ENCODE peak calls at places on chromosomes 1 and 21, in eight cellular contexts. S, N, D, K, I, G, E and H are unnamed samples.

GRCh38 chr1:51686450-51686849 is 69.6 kb downstream of the OSBPL9 start:
- DNase-seq in K (peak; percentile 21), D (no peak), N (no peak), I (no peak), S (no peak), E (no peak), G (no peak), H (no peak)

GRCh38 chr1:39450956-39451601 is 40.4 kb upstream of the BMP8A start:
- DNase-seq in N (peak; percentile 71), I (no peak), D (no peak), E (peak; percentile 68), G (peak; percentile 36), K (no peak), S (no peak), H (no peak)

GRCh38 chr1:167543566-167543965 is 10.0 kb downstream of the CREG1 start:
- DNase-seq in E (no peak), I (no peak), S (no peak), K (no peak), D (no peak), N (no peak), G (no peak), H (no peak)

GRCh38 chr1:98903261-98903660 is 101.4 kb downstream of the PLPPR5 start:
- DNase-seq in G (peak; percentile 86), E (peak; percentile 92), S (no peak), K (no peak), D (no peak), N (peak; percentile 88), I (no peak), H (no peak)

GRCh38 chr1:32962248-32962896 is 2.2 kb downstream of the RNF19B start:
- DNase-seq in K (no peak), I (peak; percentile 15), G (no peak), D (no peak), E (peak; percentile 26), S (no peak), N (peak; percentile 21), H (no peak)

GRCh38 chr1:3702990-3703728 is 49.1 kb upstream of the CCDC27 start:
- DNase-seq in N (no peak), G (peak; percentile 28), K (no peak), E (peak; percentile 54), S (no peak), D (no peak), I (no peak), H (no peak)

GRCh38 chr1:1124786-1125642 is 9.1 kb upstream of the C1orf159 start:
- DNase-seq in I (no peak), D (no peak), E (no peak), K (no peak), S (no peak), G (no peak), N (no peak), H (no peak)

GRCh38 chr1:209241481-209241880 is 342.0 kb upstream of the CAMK1G start:
- DNase-seq in K (no peak), D (no peak), S (no peak), G (no peak), N (no peak), I (no peak), E (peak; percentile 7), H (no peak)

GRCh38 chr21:35102488-35103407 is 53.6 kb upstream of the RUNX1 start:
- DNase-seq in I (peak; percentile 53), G (no peak), N (no peak), S (no peak), D (no peak), K (peak; percentile 56), E (no peak), H (peak; percentile 40)

GRCh38 chr1:23720256-23720995 is 22.8 kb upstream of the ELOA start:
- DNase-seq in I (no peak), G (peak; percentile 16), S (no peak), E (no peak), K (peak; percentile 31), N (no peak), D (peak; percentile 58), H (no peak)

GRCh38 chr1:100730130-100730529 is 10.6 kb downstream of the VCAM1 start:
- DNase-seq in N (no peak), D (no peak), I (no peak), G (peak; percentile 15), K (no peak), S (no peak), E (peak; percentile 74), H (no peak)

GRCh38 chr1:174289644-174290310 is 130.5 kb downstream of the RABGAP1L start:
- DNase-seq in S (no peak), I (no peak), G (no peak), N (no peak), D (no peak), E (no peak), K (no peak), H (no peak)

GRCh38 chr1:162552684-162553252 is 8.8 kb upstream of the UAP1 start:
- DNase-seq in N (no peak), K (no peak), S (no peak), D (no peak), E (no peak), G (no peak), I (no peak), H (no peak)

GRCh38 chr1:89728381-89728780 is 92.5 kb upstream of the LRRC8D start:
- DNase-seq in N (no peak), D (no peak), E (no peak), S (no peak), K (no peak), G (no peak), I (no peak), H (no peak)

GRCh38 chr1:104671684-104672353 is 922.1 kb downstream of the AMY1C start:
- DNase-seq in S (no peak), N (no peak), K (no peak), I (no peak), E (no peak), D (no peak), G (no peak), H (no peak)

GRCh38 chr1:221998186-221998612 is 256.3 kb upstream of the DUSP10 start:
- DNase-seq in D (no peak), N (no peak), I (no peak), G (no peak), S (no peak), E (peak; percentile 10), K (no peak), H (no peak)

GRCh38 chr1:110454328-110454727 is 3.4 kb downstream of the PROK1 start:
- DNase-seq in N (no peak), S (no peak), D (no peak), G (no peak), K (no peak), E (no peak), I (no peak), H (no peak)

GRCh38 chr1:89274431-89274857 is 1.8 kb upstream of the GBP5 start:
- DNase-seq in G (peak; percentile 89), S (no peak), D (no peak), E (peak; percentile 93), I (no peak), K (no peak), N (peak; percentile 53), H (no peak)

GRCh38 chr1:230509281-230509977 is 83.3 kb upstream of the PGBD5 start:
- DNase-seq in K (no peak), D (no peak), G (peak; percentile 57), E (peak; percentile 73), N (no peak), S (no peak), I (no peak), H (no peak)

GRCh38 chr1:57102957-57103356 is 137.1 kb upstream of the C8B start:
- DNase-seq in D (no peak), N (no peak), I (no peak), S (no peak), K (no peak), E (no peak), G (no peak), H (no peak)

GRCh38 chr1:36149973-36150295 is 648 bp upstream of the TRAPPC3 start:
- DNase-seq in K (no peak), D (peak; percentile 60), E (no peak), G (no peak), I (no peak), N (no peak), S (no peak), H (no peak)

GRCh38 chr21:25385912-25386474 is 221.3 kb downstream of the MRPL39 start:
- DNase-seq in D (no peak), N (peak; percentile 62), S (peak; percentile 31), E (peak; percentile 80), I (peak; percentile 38), K (no peak), G (peak; percentile 39), H (no peak)

GRCh38 chr1:44553771-44554170 is 120.5 kb downstream of the TMEM53 start:
- DNase-seq in S (no peak), G (peak; percentile 51), D (no peak), N (no peak), K (no peak), I (no peak), E (peak; percentile 60), H (no peak)

GRCh38 chr1:54499097-54500029 is 48.7 kb upstream of the ACOT11 start:
- DNase-seq in D (peak; percentile 59), I (peak; percentile 41), N (peak; percentile 50), K (peak; percentile 38), S (peak; percentile 33), G (no peak), E (peak; percentile 65), H (peak; percentile 7)

GRCh38 chr1:226635456-226635941 is 86.9 kb downstream of the STUM start:
- DNase-seq in D (peak; percentile 68), G (no peak), N (no peak), I (no peak), S (no peak), E (no peak), K (peak; percentile 70), H (no peak)

GRCh38 chr1:184118051-184118450 is 66.5 kb downstream of the TSEN15 start:
- DNase-seq in S (no peak), N (no peak), K (no peak), D (no peak), E (peak; percentile 89), G (peak; percentile 87), I (no peak), H (no peak)

GRCh38 chr1:111754964-111755320 is 759 bp upstream of the DDX20 start:
- DNase-seq in I (no peak), S (peak; percentile 38), K (peak; percentile 43), G (peak; percentile 74), N (peak; percentile 48), E (peak; percentile 74), D (no peak), H (peak; percentile 59)

GRCh38 chr1:226204198-226204597 is 17.7 kb upstream of the ACBD3 start:
- DNase-seq in N (no peak), D (no peak), G (no peak), S (no peak), K (no peak), E (no peak), I (no peak), H (no peak)

GRCh38 chr1:37471345-37472231 is 2.8 kb upstream of the ZC3H12A start:
- DNase-seq in E (peak; percentile 95), D (no peak), K (no peak), S (no peak), I (no peak), N (peak; percentile 87), G (peak; percentile 79), H (peak; percentile 53)

GRCh38 chr1:35646043-35646442 is 4.7 kb upstream of the PSMB2 start:
- DNase-seq in S (no peak), N (no peak), G (no peak), K (no peak), I (no peak), E (peak; percentile 23), D (no peak), H (no peak)

GRCh38 chr1:245310605-245311531 is 156.1 kb downstream of the KIF26B start:
- DNase-seq in I (no peak), E (peak; percentile 24), S (no peak), N (no peak), K (no peak), D (no peak), G (no peak), H (peak; percentile 11)

GRCh38 chr1:246107516-246108277 is 399.4 kb downstream of the SMYD3 start:
- DNase-seq in G (no peak), I (no peak), E (peak; percentile 17), K (no peak), D (no peak), S (no peak), N (peak; percentile 61), H (no peak)

GRCh38 chr1:151993734-151994496 is at the start of gene S100A10:
- DNase-seq in I (peak; percentile 76), N (peak; percentile 81), D (peak; percentile 83), K (peak; percentile 72), E (peak; percentile 93), G (peak; percentile 92), S (peak; percentile 22), H (no peak)

GRCh38 chr1:177800386-177801058 is 169.3 kb downstream of the SEC16B start:
- DNase-seq in N (no peak), E (peak; percentile 47), G (no peak), D (no peak), K (no peak), S (no peak), I (no peak), H (no peak)